ENCODE peak calls at places on chromosome 15, in six cellular contexts. S is ureter; C is Right ventricle myocardium superior; H is progenitor cell of endocrine pancreas; P is stimulated activated CD8-positive, alpha-beta memory T cell treated with anti-CD3 and anti-CD28 coated beads, Interleukin-7, amount 100 ng/mL, for 1 hour; Z is H4. D is an unnamed sample.

GRCh38 chr15:101617390-101617965 is 34.7 kb downstream of the TM2D3 start:
- DNase-seq in S (no peak), C (peak), H (no peak), P (no peak), Z (no peak), D (no peak)

GRCh38 chr15:38647683-38648082 is 83.1 kb upstream of the RASGRP1 start:
- DNase-seq in S (no peak), C (no peak), H (no peak), P (no peak), Z (no peak), D (no peak)

GRCh38 chr15:28051920-28052633 is 47.0 kb downstream of the OCA2 start:
- DNase-seq in S (no peak), C (no peak), H (no peak), P (no peak), Z (no peak), D (no peak)

GRCh38 chr15:67174864-67175573 is 79.4 kb downstream of the AAGAB start:
- DNase-seq in S (no peak), C (no peak), H (no peak), P (no peak), Z (peak), D (no peak)

GRCh38 chr15:25019434-25019833 is 64.6 kb downstream of the SNRPN start:
- DNase-seq in S (no peak), C (no peak), H (no peak), P (no peak), Z (no peak), D (no peak)

GRCh38 chr15:62603757-62604156 is 438.7 kb upstream of the C2CD4B start:
- DNase-seq in S (peak), C (no peak), H (no peak), P (no peak), Z (no peak), D (no peak)

GRCh38 chr15:58227706-58228543 is 89.7 kb downstream of the AQP9 start:
- DNase-seq in S (peak), C (peak), H (peak), P (peak), Z (peak), D (peak)

GRCh38 chr15:85642693-85643058 is 152.0 kb downstream of the KLHL25 start:
- DNase-seq in S (peak), C (peak), H (no peak), P (no peak), Z (no peak), D (no peak)

GRCh38 chr15:34853001-34853758 is 57.8 kb upstream of the ACTC1 start:
- DNase-seq in S (no peak), C (no peak), H (no peak), P (no peak), Z (no peak), D (no peak)

GRCh38 chr15:94083467-94083991 is 147.8 kb upstream of the MCTP2 start:
- DNase-seq in S (no peak), C (no peak), H (no peak), P (no peak), Z (peak), D (no peak)

GRCh38 chr15:78051622-78052405 is 25.7 kb downstream of the TBC1D2B start:
- DNase-seq in S (no peak), C (no peak), H (no peak), P (no peak), Z (no peak), D (no peak)

GRCh38 chr15:36356511-36356910 is 222.9 kb upstream of the CDIN1 start:
- DNase-seq in S (no peak), C (no peak), H (no peak), P (no peak), Z (no peak), D (no peak)

GRCh38 chr15:31306036-31306425 is 20.6 kb upstream of the KLF13 start:
- DNase-seq in S (no peak), C (no peak), H (no peak), P (no peak), Z (no peak), D (no peak)

GRCh38 chr15:27241942-27242341 is 271.0 kb downstream of the GABRG3 start:
- DNase-seq in S (no peak), C (no peak), H (no peak), P (no peak), Z (no peak), D (no peak)

GRCh38 chr15:27486036-27486435 is 515.1 kb downstream of the GABRG3 start:
- DNase-seq in S (no peak), C (no peak), H (no peak), P (no peak), Z (no peak), D (no peak)

GRCh38 chr15:100764778-100765457 is 114.7 kb upstream of the ALDH1A3 start:
- DNase-seq in S (no peak), C (no peak), H (no peak), P (no peak), Z (peak), D (no peak)

GRCh38 chr15:68526269-68526668 is 52.5 kb upstream of the CORO2B start:
- DNase-seq in S (no peak), C (no peak), H (no peak), P (no peak), Z (peak), D (peak)

GRCh38 chr15:47817825-47818681 is 100.7 kb downstream of the SEMA6D start:
- DNase-seq in S (no peak), C (no peak), H (no peak), P (no peak), Z (no peak), D (no peak)

GRCh38 chr15:50181206-50181982 is 602 bp upstream of the SLC27A2 start:
- DNase-seq in S (no peak), C (no peak), H (no peak), P (no peak), Z (no peak), D (no peak)

GRCh38 chr15:101121511-101122090 is 130.2 kb downstream of the CHSY1 start:
- DNase-seq in S (peak), C (peak), H (peak), P (no peak), Z (no peak), D (no peak)

GRCh38 chr15:70643783-70644125 is 119.6 kb downstream of the UACA start:
- DNase-seq in S (no peak), C (no peak), H (no peak), P (no peak), Z (no peak), D (peak)

GRCh38 chr15:70236306-70237103 is 138.8 kb upstream of the TLE3 start:
- DNase-seq in S (no peak), C (no peak), H (no peak), P (no peak), Z (no peak), D (peak)